ENCODE peak calls at places on chromosomes 16 and 17, in ten cellular contexts. O is pons, V is mesendoderm, P is endothelial cell of umbilical vein, Q is B cell, C is anterior cingulate cortex, U is DMS 273 treated with DMSO at 0.1 percent for 48 hours, N is hepatocyte, G is fibroblast of lung, K is HS-5. T is an unnamed sample.

GRCh38 chr16:86308514-86308913 is 201.8 kb upstream of the FOXF1 start:
- DNase-seq in O (no peak), V (no peak), P (no peak), Q (no peak), C (no peak), U (no peak), N (no peak), G (no peak), K (no peak), T (no peak)

GRCh38 chr17:39671651-39672521 is 3.6 kb downstream of the PNMT start:
- DNase-seq in O (peak; percentile 29), V (peak; percentile 70), P (peak; percentile 40), Q (peak; percentile 39), C (no peak), U (no peak), N (peak; percentile 70), G (peak; percentile 35), K (no peak), T (peak; percentile 81)

GRCh38 chr16:11410382-11411058 is 65.3 kb downstream of the RMI2 start:
- DNase-seq in O (no peak), V (no peak), P (no peak), Q (no peak), C (no peak), U (peak; percentile 69), N (no peak), G (no peak), K (no peak), T (no peak)

GRCh38 chr17:8126306-8127066 is 2.6 kb upstream of the HES7 start:
- DNase-seq in O (no peak), V (peak; percentile 45), P (peak; percentile 46), Q (peak; percentile 81), C (no peak), U (peak; percentile 46), N (peak; percentile 79), G (peak; percentile 61), K (no peak), T (peak; percentile 54)

GRCh38 chr16:28875134-28876015 is 2.9 kb upstream of the ATP2A1 start:
- DNase-seq in O (no peak), V (no peak), P (no peak), Q (peak; percentile 31), C (no peak), U (no peak), N (no peak), G (peak; percentile 6), K (no peak), T (no peak)

GRCh38 chr17:28317965-28318758 is 838 bp upstream of the TMEM97 start:
- DNase-seq in O (no peak), V (peak; percentile 40), P (peak; percentile 6), Q (peak; percentile 33), C (no peak), U (no peak), N (no peak), G (no peak), K (no peak), T (no peak)

GRCh38 chr17:79670537-79671386 is 59.9 kb upstream of the RBFOX3 start:
- DNase-seq in O (no peak), V (no peak), P (no peak), Q (no peak), C (no peak), U (peak; percentile 79), N (no peak), G (no peak), K (no peak), T (no peak)

GRCh38 chr16:13439766-13440165 is 480.2 kb upstream of the ERCC4 start:
- DNase-seq in O (no peak), V (peak; percentile 86), P (no peak), Q (no peak), C (no peak), U (no peak), N (peak; percentile 12), G (no peak), K (no peak), T (no peak)

GRCh38 chr16:85969159-85969558 is 70.2 kb downstream of the IRF8 start:
- DNase-seq in O (no peak), V (no peak), P (no peak), Q (no peak), C (no peak), U (no peak), N (no peak), G (no peak), K (no peak), T (peak; percentile 46)

T was measured in hepatic stellate cell.